ENCODE peak calls at places on chromosome 19, in nine cellular contexts. I is hepatocyte, X is stomach, P is BE2C, F is heart right ventricle, J is breast epithelium, O is left ventricle myocardium inferior, V is upper lobe of left lung, E is thoracic aorta. U is an unnamed sample.

GRCh38 chr19:56839665-56840451 is 668 bp downstream of the PEG3 start:
- DNase-seq in I (no peak), X (peak; percentile 61), P (peak; percentile 86), F (peak; percentile 90), J (peak; percentile 97), O (peak; percentile 93), V (peak; percentile 92), E (peak; percentile 94), U (peak; percentile 1)

GRCh38 chr19:30316560-30317106 is 55.6 kb upstream of the ZNF536 start:
- DNase-seq in I (no peak), X (peak; percentile 19), P (no peak), F (no peak), J (no peak), O (no peak), V (no peak), E (no peak), U (no peak)

GRCh38 chr19:38701455-38702063 is 42.7 kb downstream of the CAPN12 start:
- DNase-seq in I (peak; percentile 81), X (no peak), P (no peak), F (no peak), J (no peak), O (no peak), V (no peak), E (no peak), U (peak; percentile 67)

GRCh38 chr19:44608391-44608821 is 5.0 kb upstream of the IGSF23 start:
- DNase-seq in I (peak; percentile 45), X (no peak), P (no peak), F (no peak), J (no peak), O (no peak), V (no peak), E (no peak), U (no peak)

GRCh38 chr19:51022526-51022925 is 3.0 kb upstream of the KLK10 start:
- DNase-seq in I (no peak), X (no peak), P (no peak), F (no peak), J (no peak), O (no peak), V (no peak), E (no peak), U (no peak)

GRCh38 chr19:41706741-41707501 is 1.5 kb upstream of the CEACAM5 start:
- DNase-seq in I (peak; percentile 15), X (peak; percentile 79), P (peak; percentile 66), F (peak; percentile 23), J (no peak), O (peak; percentile 23), V (peak; percentile 76), E (no peak), U (peak; percentile 12)

GRCh38 chr19:44756089-44756562 is 7.6 kb downstream of the BCL3 start:
- DNase-seq in I (no peak), X (no peak), P (no peak), F (no peak), J (no peak), O (no peak), V (peak; percentile 45), E (no peak), U (no peak)

GRCh38 chr19:18469245-18470107 is 31.5 kb upstream of the ISYNA1 start:
- DNase-seq in I (peak; percentile 79), X (peak; percentile 72), P (peak; percentile 73), F (peak; percentile 76), J (no peak), O (peak; percentile 69), V (peak; percentile 63), E (no peak), U (peak; percentile 71)

DNA sequence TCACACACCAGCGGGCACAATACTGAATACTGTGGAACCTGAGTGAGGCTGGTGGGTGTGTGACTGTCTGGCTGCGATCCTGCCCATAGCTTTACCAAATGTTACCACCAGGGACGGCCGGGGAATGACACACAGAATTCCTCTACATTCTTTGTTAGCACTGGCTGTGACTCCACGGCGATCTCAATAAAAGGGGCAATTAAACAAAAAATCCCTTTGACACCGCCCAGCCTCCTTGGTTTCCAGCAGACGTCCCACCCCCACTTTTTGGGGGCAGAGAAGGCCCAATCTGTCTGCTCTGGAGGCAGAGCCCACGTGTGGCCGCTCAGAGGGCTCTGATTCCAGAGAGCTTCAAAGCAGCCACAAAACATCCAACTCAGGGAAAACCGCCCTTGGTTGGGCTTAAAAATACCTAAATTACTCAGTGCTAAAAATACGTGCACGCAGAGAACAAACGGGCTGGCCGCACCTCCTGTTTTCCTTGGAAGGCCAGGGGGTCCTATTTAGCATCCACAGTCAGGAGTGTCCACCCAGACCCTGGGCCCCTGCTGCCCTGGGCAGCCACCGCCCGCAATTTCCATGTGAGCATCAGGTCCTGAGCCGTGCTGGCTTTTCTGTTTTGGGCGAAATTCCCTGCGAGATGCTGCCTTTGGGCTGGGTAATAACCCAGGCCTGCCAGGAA is 47.8 kb downstream of the GADD45B start:
- DNase-seq in I (no peak), X (no peak), P (no peak), F (no peak), J (no peak), O (no peak), V (no peak), E (peak; percentile 62), U (peak; percentile 83)
- TF ChIP-seq CTCF in I (peak; percentile 6), X (no peak), P (no peak), F (no peak), J (peak; percentile 21), O (no peak), V (no peak), E (peak; percentile 67), U (peak; percentile 65)

DNA sequence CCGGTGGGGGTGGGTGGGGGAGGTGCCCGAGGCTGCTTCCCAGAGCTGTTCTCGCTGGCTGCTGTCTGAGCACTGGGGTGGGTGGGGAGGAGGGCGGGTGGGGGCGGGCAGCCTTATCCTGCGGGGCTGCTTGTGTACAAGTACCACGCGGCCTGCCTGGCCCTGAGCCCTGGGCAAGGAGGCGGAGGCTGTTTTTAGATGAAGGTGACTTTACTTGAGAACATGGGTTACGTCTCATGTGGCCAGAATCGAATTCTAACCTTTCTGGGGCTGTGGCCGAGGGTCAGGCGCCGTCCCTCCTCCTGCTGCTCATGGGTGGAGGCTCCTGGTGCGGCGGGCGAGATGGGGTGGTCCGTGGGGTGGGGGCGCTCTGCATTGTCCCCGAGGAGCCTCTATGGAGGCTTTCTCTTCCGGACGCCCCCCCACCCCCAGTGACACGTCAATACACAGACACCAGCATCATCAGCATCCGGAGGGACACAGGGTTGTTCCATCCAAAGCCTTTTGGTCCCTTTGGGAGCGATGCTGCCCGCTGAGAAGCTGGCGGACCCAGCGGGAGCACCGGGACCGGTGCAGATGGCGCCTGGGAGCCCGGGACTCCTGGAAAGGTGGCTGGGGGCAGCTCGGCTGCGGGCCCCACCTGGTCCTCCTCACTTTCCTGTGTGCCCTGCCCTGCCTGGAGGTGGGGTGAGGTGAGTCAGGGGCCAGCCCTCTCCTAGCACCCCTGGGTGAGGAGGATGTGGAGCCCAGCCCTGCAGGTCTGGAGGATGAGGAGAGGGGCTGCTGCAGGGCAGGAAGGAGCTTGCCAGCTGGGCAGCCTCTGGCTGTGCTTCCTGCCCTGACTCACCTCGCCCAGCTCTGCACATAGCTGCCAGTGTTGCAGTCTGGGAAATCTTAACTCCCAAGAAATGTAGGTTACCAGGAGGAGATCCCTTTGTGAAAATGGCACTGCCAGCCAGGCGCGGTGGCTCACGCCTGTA is 3.4 kb downstream of the BSG start:
- DNase-seq in I (peak; percentile 48), X (peak; percentile 81), P (peak; percentile 61), F (peak; percentile 77), J (no peak), O (peak; percentile 81), V (no peak), E (no peak), U (peak; percentile 45)
- H3K4me3 ChIP-seq in I (no peak overlapping the region), X (peak overlapping the region; percentile 94), P (peak overlapping the region; percentile 99), F (peak overlapping the region; percentile 74), J (peak overlapping the region; percentile 63), O (peak overlapping the region; percentile 100), V (peak overlapping the region; percentile 29), E (peak overlapping the region; percentile 54), U (peak overlapping the region; percentile 40)

GRCh38 chr19:9566729-9567128 is 17.6 kb downstream of the ZNF121 start:
- DNase-seq in I (no peak), X (no peak), P (no peak), F (no peak), J (no peak), O (no peak), V (no peak), E (no peak), U (no peak)
- TF ChIP-seq CTCF in I (no peak), X (no peak), P (peak; percentile 25), F (no peak), J (no peak), O (no peak), V (no peak), E (no peak), U (no peak)

GRCh38 chr19:34667349-34668076 is 9.4 kb downstream of the SCGB2B2 start:
- DNase-seq in I (no peak), X (no peak), P (no peak), F (no peak), J (no peak), O (no peak), V (peak; percentile 62), E (no peak), U (peak; percentile 29)
- H3K4me3 ChIP-seq in I (no peak overlapping the region), X (peak overlapping the region; percentile 16), P (peak overlapping the region; percentile 28), F (peak overlapping the region; percentile 29), J (peak overlapping the region; percentile 72), O (peak overlapping the region; percentile 55), V (peak overlapping the region; percentile 45), E (peak overlapping the region; percentile 53), U (peak overlapping the region; percentile 38)

GRCh38 chr19:4493929-4494690 is 22.0 kb downstream of the HDGFL2 start:
- DNase-seq in I (no peak), X (no peak), P (no peak), F (no peak), J (no peak), O (no peak), V (no peak), E (no peak), U (no peak)
- TF ChIP-seq CTCF in I (no peak), X (no peak), P (no peak), F (no peak), J (no peak), O (no peak), V (no peak), E (no peak), U (no peak)

GRCh38 chr19:4516939-4517300 is 1.4 kb downstream of the PLIN4 start:
- DNase-seq in I (no peak), X (no peak), P (no peak), F (no peak), J (no peak), O (peak; percentile 54), V (no peak), E (no peak), U (no peak)
- H3K4me3 ChIP-seq in I (no peak overlapping the region), X (peak overlapping the region; percentile 33), P (no peak overlapping the region), F (peak overlapping the region; percentile 44), J (no peak overlapping the region), O (peak overlapping the region; percentile 74), V (no peak overlapping the region), E (no peak overlapping the region), U (no peak overlapping the region)

GRCh38 chr19:5823579-5824281 is 15.8 kb downstream of the FUT6 start:
- DNase-seq in I (no peak), X (peak; percentile 71), P (peak; percentile 69), F (no peak), J (no peak), O (no peak), V (peak; percentile 28), E (no peak), U (no peak)
- TF ChIP-seq CTCF in I (peak; percentile 2), X (no peak), P (peak; percentile 62), F (no peak), J (no peak), O (no peak), V (no peak), E (no peak), U (peak; percentile 15)